ENCODE peak calls at places on chromosomes 2 and 18, in nine cellular contexts. J is stomach, Z is A549, P is sigmoid colon, V is transverse colon, H is K562, N is tibial nerve, U is upper lobe of left lung, I is ovary. L is an unnamed sample.

GRCh38 chr18:11167778-11168177 is 18.4 kb upstream of the PIEZO2 start:
- DNase-seq in J (no peak), Z (no peak), P (no peak), V (no peak), H (no peak), N (no peak), U (no peak), I (no peak), L (no peak)

GRCh38 chr2:3751281-3751680 is 47.9 kb downstream of the DCDC2C start:
- DNase-seq in J (no peak), Z (no peak), P (no peak), V (no peak), H (no peak), N (no peak), U (no peak), I (no peak), L (no peak)

GRCh38 chr2:218671077-218671653 is 637 bp downstream of the RNF25 start:
- DNase-seq in J (no peak), Z (peak), P (peak), V (no peak), H (no peak), N (no peak), U (no peak), I (no peak), L (no peak)

GRCh38 chr2:217459675-217460405 is 543.0 kb downstream of the TNS1 start:
- DNase-seq in J (no peak), Z (no peak), P (no peak), V (no peak), H (no peak), N (no peak), U (no peak), I (no peak), L (no peak)

GRCh38 chr18:56952026-56952425 is 194.9 kb upstream of the BOD1L2 start:
- DNase-seq in J (no peak), Z (peak), P (no peak), V (no peak), H (no peak), N (no peak), U (no peak), I (no peak), L (no peak)

GRCh38 chr2:238965371-238966273 is 117.7 kb downstream of the TWIST2 start:
- DNase-seq in J (no peak), Z (no peak), P (peak), V (no peak), H (no peak), N (no peak), U (no peak), I (peak), L (peak)

GRCh38 chr2:201794261-201794660 is 12.1 kb upstream of the CDK15 start:
- DNase-seq in J (no peak), Z (no peak), P (no peak), V (no peak), H (no peak), N (no peak), U (no peak), I (no peak), L (no peak)

GRCh38 chr2:235641333-235641732 is 147.5 kb downstream of the AGAP1 start:
- DNase-seq in J (no peak), Z (no peak), P (no peak), V (no peak), H (no peak), N (no peak), U (no peak), I (peak), L (no peak)

GRCh38 chr18:26071725-26072124 is 18.7 kb downstream of the SS18 start:
- DNase-seq in J (no peak), Z (no peak), P (no peak), V (no peak), H (no peak), N (no peak), U (no peak), I (no peak), L (no peak)

GRCh38 chr2:86522711-86523110 is 40.5 kb downstream of the CHMP3 start:
- DNase-seq in J (no peak), Z (no peak), P (no peak), V (no peak), H (no peak), N (no peak), U (no peak), I (no peak), L (no peak)

GRCh38 chr18:46660955-46661749 is 4.1 kb upstream of the LOXHD1 start:
- DNase-seq in J (no peak), Z (peak), P (no peak), V (no peak), H (no peak), N (no peak), U (no peak), I (no peak), L (no peak)

GRCh38 chr2:233399306-233400225 is 45.3 kb downstream of the DGKD start:
- DNase-seq in J (peak), Z (no peak), P (no peak), V (no peak), H (no peak), N (no peak), U (no peak), I (no peak), L (no peak)

GRCh38 chr2:27431395-27431794 is 3.0 kb downstream of the NRBP1 start:
- DNase-seq in J (no peak), Z (no peak), P (no peak), V (no peak), H (no peak), N (no peak), U (no peak), I (no peak), L (no peak)

GRCh38 chr2:50401772-50402653 is 629.9 kb downstream of the NRXN1 start:
- DNase-seq in J (peak), Z (peak), P (peak), V (peak), H (peak), N (peak), U (peak), I (no peak), L (no peak)

GRCh38 chr18:69956655-69957054 is 9.0 kb upstream of the CD226 start:
- DNase-seq in J (no peak), Z (no peak), P (no peak), V (no peak), H (peak), N (no peak), U (no peak), I (no peak), L (no peak)

GRCh38 chr2:235727186-235727585 is 233.3 kb downstream of the AGAP1 start:
- DNase-seq in J (no peak), Z (no peak), P (no peak), V (no peak), H (no peak), N (no peak), U (no peak), I (no peak), L (peak)

GRCh38 chr2:132438650-132439030 is 22.0 kb downstream of the GPR39 start:
- DNase-seq in J (no peak), Z (peak), P (no peak), V (no peak), H (no peak), N (no peak), U (no peak), I (no peak), L (no peak)

GRCh38 chr18:46899274-46899948 is 17.9 kb downstream of the PIAS2 start:
- DNase-seq in J (no peak), Z (no peak), P (no peak), V (no peak), H (no peak), N (no peak), U (no peak), I (no peak), L (no peak)

GRCh38 chr2:133568172-133568571 is at the start of gene NCKAP5:
- DNase-seq in J (peak), Z (peak), P (no peak), V (peak), H (no peak), N (no peak), U (no peak), I (no peak), L (no peak)

GRCh38 chr2:17233157-17233556 is 285.1 kb downstream of the RAD51AP2 start:
- DNase-seq in J (no peak), Z (no peak), P (no peak), V (no peak), H (no peak), N (no peak), U (no peak), I (no peak), L (no peak)

GRCh38 chr18:67864677-67865340 is 348.3 kb upstream of the DSEL start:
- DNase-seq in J (no peak), Z (no peak), P (no peak), V (no peak), H (no peak), N (no peak), U (no peak), I (no peak), L (no peak)

GRCh38 chr18:8348051-8348450 is 261.2 kb upstream of the RAB12 start:
- DNase-seq in J (no peak), Z (no peak), P (no peak), V (no peak), H (no peak), N (no peak), U (no peak), I (no peak), L (no peak)

GRCh38 chr2:159854485-159854884 is 56.5 kb upstream of the CD302 start:
- DNase-seq in J (no peak), Z (no peak), P (no peak), V (no peak), H (no peak), N (no peak), U (no peak), I (no peak), L (no peak)

GRCh38 chr2:23425886-23426283 is 40.9 kb downstream of the KLHL29 start:
- DNase-seq in J (no peak), Z (no peak), P (no peak), V (no peak), H (no peak), N (no peak), U (no peak), I (no peak), L (no peak)

GRCh38 chr2:66390811-66391210 is 44.1 kb upstream of the MEIS1 start:
- DNase-seq in J (no peak), Z (no peak), P (no peak), V (no peak), H (no peak), N (no peak), U (no peak), I (no peak), L (no peak)

GRCh38 chr2:187567126-187567525 is 12.9 kb upstream of the TFPI start:
- DNase-seq in J (no peak), Z (no peak), P (no peak), V (no peak), H (no peak), N (no peak), U (no peak), I (no peak), L (no peak)

GRCh38 chr18:41370740-41371623 is 584.1 kb upstream of the PIK3C3 start:
- DNase-seq in J (no peak), Z (no peak), P (no peak), V (no peak), H (no peak), N (no peak), U (no peak), I (no peak), L (no peak)

GRCh38 chr18:79182047-79182713 is 113.0 kb downstream of the ATP9B start:
- DNase-seq in J (no peak), Z (no peak), P (no peak), V (peak), H (no peak), N (no peak), U (no peak), I (no peak), L (no peak)

GRCh38 chr2:200222837-200223236 is 83.7 kb upstream of the SPATS2L start:
- DNase-seq in J (no peak), Z (no peak), P (no peak), V (no peak), H (no peak), N (no peak), U (no peak), I (no peak), L (no peak)

GRCh38 chr2:142981069-142981378 is 103.6 kb downstream of the KYNU start:
- DNase-seq in J (no peak), Z (no peak), P (no peak), V (no peak), H (no peak), N (no peak), U (no peak), I (no peak), L (no peak)

GRCh38 chr2:8437228-8437948 is 244.5 kb upstream of the ID2 start:
- DNase-seq in J (no peak), Z (no peak), P (peak), V (no peak), H (no peak), N (no peak), U (no peak), I (no peak), L (no peak)

GRCh38 chr2:173759959-173760358 is 205.2 kb downstream of the SP3 start:
- DNase-seq in J (no peak), Z (no peak), P (no peak), V (no peak), H (no peak), N (no peak), U (no peak), I (no peak), L (no peak)

GRCh38 chr2:10333247-10333613 is 30.5 kb downstream of the HPCAL1 start:
- DNase-seq in J (no peak), Z (no peak), P (no peak), V (no peak), H (peak), N (no peak), U (peak), I (no peak), L (no peak)

GRCh38 chr2:231666171-231667095 is 41.9 kb upstream of the PTMA start:
- DNase-seq in J (peak), Z (peak), P (peak), V (peak), H (peak), N (peak), U (peak), I (peak), L (peak)

GRCh38 chr2:190835303-190835930 is 45.2 kb upstream of the GLS start:
- DNase-seq in J (no peak), Z (peak), P (peak), V (no peak), H (no peak), N (no peak), U (peak), I (peak), L (no peak)

GRCh38 chr2:150762571-150762970 is 275.1 kb upstream of the RND3 start:
- DNase-seq in J (no peak), Z (no peak), P (no peak), V (no peak), H (no peak), N (no peak), U (no peak), I (no peak), L (no peak)

GRCh38 chr2:54166121-54166773 is 50.8 kb downstream of the ACYP2 start:
- DNase-seq in J (no peak), Z (no peak), P (no peak), V (no peak), H (no peak), N (no peak), U (no peak), I (no peak), L (no peak)
- TF ChIP-seq EP300 in J (no peak), Z (no peak), P (no peak), V (no peak), H (no peak), N (no peak), U (no peak), I (no peak), L (no peak)

DNA sequence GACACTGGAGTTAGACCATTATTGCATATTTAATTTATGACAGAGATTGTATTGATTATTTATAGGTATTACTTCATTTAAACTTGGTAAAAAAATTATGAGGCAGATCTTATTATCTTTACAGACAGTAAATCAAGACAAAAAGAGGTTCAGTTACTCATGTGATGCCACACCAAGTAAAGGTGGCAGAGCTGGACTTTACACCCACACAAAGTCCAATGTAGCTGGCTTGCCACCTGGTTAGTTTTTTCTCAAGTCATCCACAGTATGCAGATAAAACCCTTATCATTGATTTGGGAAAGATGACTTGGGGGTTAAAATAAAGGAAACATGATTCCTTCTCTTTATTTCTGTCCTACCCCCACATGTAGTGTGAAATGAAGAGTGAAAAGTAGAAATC is 137.2 kb downstream of the CNTNAP5 start:
- DNase-seq in J (no peak), Z (no peak), P (no peak), V (no peak), H (no peak), N (no peak), U (no peak), I (no peak), L (no peak)
- TF ChIP-seq POLR2A in J (no peak), Z (no peak), P (no peak), V (no peak), H (no peak), N (no peak), U (no peak), I (no peak), L (no peak)

DNA sequence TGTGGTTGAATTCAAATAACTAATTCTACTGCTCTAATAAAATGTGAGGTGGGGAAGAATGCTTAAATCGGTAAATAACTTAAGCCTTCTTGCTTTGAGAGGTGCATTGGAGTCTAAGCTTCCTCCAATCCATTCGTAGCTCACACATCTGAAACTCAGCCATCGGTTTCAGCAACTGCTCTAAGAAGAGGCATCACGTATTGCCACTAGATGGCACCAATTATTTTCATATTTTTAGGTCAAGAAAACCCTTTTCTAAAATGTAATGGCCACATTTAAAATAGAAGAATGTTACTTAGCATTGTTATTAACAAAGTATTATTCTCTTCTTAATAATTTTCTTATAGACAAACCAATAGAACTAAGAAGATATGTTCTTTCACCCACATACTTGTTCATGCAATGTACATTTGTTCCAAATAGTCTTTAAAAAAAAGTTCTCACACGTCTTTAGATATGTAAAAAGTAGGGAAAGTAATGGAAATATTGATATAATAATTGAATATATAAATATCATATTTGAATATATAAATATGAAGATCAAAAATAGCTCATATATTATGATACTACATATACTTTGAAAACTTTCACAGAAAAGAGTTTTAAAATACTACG is 229.8 kb downstream of the CCDC178 start:
- DNase-seq in J (no peak), Z (peak), P (no peak), V (no peak), H (no peak), N (no peak), U (no peak), I (no peak), L (no peak)
- H3K27ac ChIP-seq in J (no peak), Z (no peak), P (no peak), V (no peak), H (no peak), N (no peak), U (no peak), I (no peak), L (no peak)

GRCh38 chr2:237324446-237325236 is 89.3 kb downstream of the COL6A3 start:
- DNase-seq in J (no peak), Z (no peak), P (peak), V (peak), H (no peak), N (no peak), U (no peak), I (no peak), L (no peak)
- TF ChIP-seq EP300 in J (peak), Z (no peak), P (peak), V (peak), H (no peak), N (no peak), U (no peak), I (no peak), L (no peak)

DNA sequence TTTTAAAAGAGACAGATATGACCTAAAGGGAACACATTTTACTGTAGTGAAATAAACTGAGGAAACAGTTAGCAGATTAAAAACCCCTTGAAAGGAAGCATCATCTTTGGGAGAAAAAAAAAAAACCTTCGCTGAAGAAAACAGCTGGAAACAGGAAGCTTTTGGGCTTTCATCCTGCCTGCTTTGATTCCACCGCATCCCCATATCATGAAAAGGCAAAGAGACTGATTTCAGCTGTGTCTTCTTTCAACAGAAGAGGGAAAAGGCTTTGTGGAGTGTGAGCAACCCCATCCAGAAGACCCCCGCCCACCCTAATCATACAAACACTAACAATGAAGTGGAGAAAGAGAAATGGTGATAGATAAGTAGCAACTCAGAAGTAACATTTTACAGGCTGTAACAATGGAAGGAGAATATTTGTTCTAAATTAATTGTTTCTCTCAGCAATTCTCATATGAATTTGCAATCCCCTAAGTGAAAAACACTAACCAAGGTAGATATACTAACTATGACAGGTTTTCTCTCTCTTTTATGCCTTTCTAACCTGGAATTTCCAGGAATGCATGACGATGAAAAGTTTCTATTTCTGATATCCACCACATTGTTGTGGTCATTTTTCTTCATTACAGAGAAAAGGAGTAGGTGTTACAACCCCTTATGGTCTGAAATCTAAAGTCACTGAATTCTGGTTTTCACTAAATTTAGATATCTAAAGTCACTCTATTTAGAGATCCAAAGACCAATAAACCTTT is 86.2 kb downstream of the TCF4 start:
- DNase-seq in J (no peak), Z (no peak), P (no peak), V (no peak), H (no peak), N (no peak), U (no peak), I (no peak), L (no peak)
- TF ChIP-seq POLR2A in J (no peak), Z (no peak), P (no peak), V (no peak), H (no peak), N (no peak), U (no peak), I (no peak), L (no peak)

GRCh38 chr2:157106950-157107349 is 150.6 kb upstream of the GALNT5 start:
- DNase-seq in J (no peak), Z (no peak), P (no peak), V (no peak), H (no peak), N (no peak), U (no peak), I (no peak), L (no peak)
- H3K27ac ChIP-seq in J (no peak), Z (no peak), P (no peak), V (peak), H (no peak), N (no peak), U (peak), I (no peak), L (no peak)

GRCh38 chr18:74241970-74242369 is 49.8 kb downstream of the CYB5A start:
- DNase-seq in J (no peak), Z (no peak), P (no peak), V (no peak), H (no peak), N (no peak), U (no peak), I (no peak), L (no peak)

GRCh38 chr18:74242451-74243096 is 49.2 kb downstream of the CYB5A start:
- DNase-seq in J (no peak), Z (no peak), P (no peak), V (no peak), H (peak), N (no peak), U (no peak), I (no peak), L (no peak)

GRCh38 chr18:74239567-74239966 is 52.2 kb downstream of the CYB5A start:
- DNase-seq in J (no peak), Z (no peak), P (no peak), V (no peak), H (no peak), N (no peak), U (no peak), I (no peak), L (no peak)

GRCh38 chr18:74243127-74243526 is 48.6 kb downstream of the CYB5A start:
- DNase-seq in J (no peak), Z (no peak), P (no peak), V (no peak), H (no peak), N (no peak), U (no peak), I (no peak), L (no peak)

DNA sequence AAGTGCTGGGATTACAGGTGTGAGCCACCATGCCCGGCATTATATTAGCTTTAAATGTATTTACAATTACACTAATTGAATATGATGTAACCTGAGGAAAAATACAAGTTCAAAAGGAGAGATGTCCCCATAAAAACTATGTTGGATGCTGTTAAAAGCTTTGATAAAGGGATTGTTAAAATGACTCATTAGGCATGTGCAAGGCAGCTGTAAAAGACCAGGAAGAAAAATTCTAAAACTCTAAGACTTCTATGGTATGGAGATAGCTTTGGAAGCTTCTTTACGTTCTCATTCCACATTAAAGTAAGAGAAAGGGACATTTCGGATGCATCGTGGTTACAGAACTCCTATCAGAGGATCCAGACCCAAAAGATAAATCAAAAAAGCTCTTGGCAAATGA is 50.3 kb downstream of the CYB5A start:
- DNase-seq in J (no peak), Z (no peak), P (no peak), V (no peak), H (no peak), N (no peak), U (no peak), I (no peak), L (no peak)
- TF ChIP-seq EP300 in J (no peak), Z (no peak), P (no peak), V (no peak), H (no peak), N (no peak), U (no peak), I (no peak), L (no peak)

L was measured in suprapubic skin.